ENCODE peak calls at places on chromosomes 2 and 18, in four cellular contexts. One of them, this sample, is unnamed.

GRCh38 chr2:42192642-42193566 is 23.8 kb downstream of the EML4 start:
- DNase-seq in HepG2: no peak
- DNase-seq in HEK293T: no peak
- DNase-seq in GM12878: no peak
- DNase-seq in this sample: no peak

GRCh38 chr18:7415081-7415894 is 151.8 kb upstream of the PTPRM start:
- DNase-seq in HEK293T: no peak
- DNase-seq in HepG2: no peak
- DNase-seq in GM12878: no peak
- DNase-seq in this sample: no peak

GRCh38 chr2:189124175-189124574 is 55.4 kb downstream of the COL5A2 start:
- DNase-seq in HepG2: no peak
- DNase-seq in GM12878: no peak
- DNase-seq in HEK293T: no peak
- DNase-seq in this sample: no peak

GRCh38 chr2:227990937-227991336 is 119.5 kb downstream of the DAW1 start:
- DNase-seq in HepG2: no peak
- DNase-seq in GM12878: no peak
- DNase-seq in HEK293T: no peak
- DNase-seq in this sample: no peak

GRCh38 chr2:173578404-173579092 is 223.9 kb downstream of the CDCA7 start:
- DNase-seq in GM12878: no peak
- DNase-seq in HEK293T: no peak
- DNase-seq in HepG2: no peak
- DNase-seq in this sample: no peak

GRCh38 chr2:166410828-166411472 is 35.2 kb upstream of the SCN9A start:
- DNase-seq in HEK293T: no peak
- DNase-seq in HepG2: peak; percentile 31
- DNase-seq in GM12878: no peak
- DNase-seq in this sample: peak; percentile 56

GRCh38 chr2:165634855-165635254 is 159.2 kb downstream of the GALNT3 start:
- DNase-seq in GM12878: no peak
- DNase-seq in HEK293T: peak; percentile 25
- DNase-seq in HepG2: no peak
- DNase-seq in this sample: no peak

GRCh38 chr2:239532859-239533258 is 132.0 kb upstream of the HDAC4 start:
- DNase-seq in GM12878: no peak
- DNase-seq in HEK293T: no peak
- DNase-seq in HepG2: no peak
- DNase-seq in this sample: no peak

GRCh38 chr2:130776550-130776949 is 21.2 kb downstream of the AMER3 start:
- DNase-seq in HEK293T: no peak
- DNase-seq in GM12878: no peak
- DNase-seq in HepG2: no peak
- DNase-seq in this sample: no peak

GRCh38 chr18:3037423-3037915 is 24.5 kb upstream of the LPIN2 start:
- DNase-seq in HepG2: peak; percentile 98
- DNase-seq in GM12878: peak; percentile 77
- DNase-seq in HEK293T: no peak
- DNase-seq in this sample: peak; percentile 73

GRCh38 chr2:40049782-40050181 is 270.7 kb upstream of the THUMPD2 start:
- DNase-seq in HepG2: no peak
- DNase-seq in HEK293T: no peak
- DNase-seq in GM12878: no peak
- DNase-seq in this sample: no peak

GRCh38 chr2:9488583-9489547 is 14.5 kb downstream of the IAH1 start:
- DNase-seq in HEK293T: no peak
- DNase-seq in GM12878: no peak
- DNase-seq in HepG2: no peak
- DNase-seq in this sample: no peak

GRCh38 chr2:71082402-71083252 is 14.2 kb downstream of the NAGK start:
- DNase-seq in GM12878: no peak
- DNase-seq in HEK293T: no peak
- DNase-seq in HepG2: no peak
- DNase-seq in this sample: no peak

GRCh38 chr2:26978061-26978596 is 7.7 kb downstream of the MAPRE3 start:
- DNase-seq in HEK293T: peak; percentile 33
- DNase-seq in HepG2: no peak
- DNase-seq in GM12878: no peak
- DNase-seq in this sample: peak; percentile 76

GRCh38 chr2:178361588-178361987 is 89.4 kb downstream of the PRKRA start:
- DNase-seq in HepG2: no peak
- DNase-seq in HEK293T: no peak
- DNase-seq in GM12878: no peak
- DNase-seq in this sample: no peak

GRCh38 chr2:219429958-219430586 is 4.6 kb upstream of the SPEG start:
- DNase-seq in HepG2: no peak
- DNase-seq in GM12878: no peak
- DNase-seq in HEK293T: no peak
- DNase-seq in this sample: no peak

GRCh38 chr2:40554665-40555294 is 102.9 kb upstream of the SLC8A1 start:
- DNase-seq in HepG2: peak; percentile 56
- DNase-seq in GM12878: peak; percentile 2
- DNase-seq in HEK293T: peak; percentile 48
- DNase-seq in this sample: peak; percentile 3

GRCh38 chr2:191757256-191757655 is 79.3 kb downstream of the NABP1 start:
- DNase-seq in HEK293T: no peak
- DNase-seq in GM12878: no peak
- DNase-seq in HepG2: no peak
- DNase-seq in this sample: no peak

GRCh38 chr2:25292408-25292807 is 49.3 kb downstream of the DNMT3A start:
- DNase-seq in GM12878: no peak
- DNase-seq in HEK293T: no peak
- DNase-seq in HepG2: no peak
- DNase-seq in this sample: no peak

GRCh38 chr2:183059561-183059960 is 19.0 kb upstream of the DUSP19 start:
- DNase-seq in HepG2: no peak
- DNase-seq in HEK293T: no peak
- DNase-seq in GM12878: no peak
- DNase-seq in this sample: peak; percentile 34

GRCh38 chr2:238032755-238033337 is 28.0 kb upstream of the SCLY start:
- DNase-seq in GM12878: no peak
- DNase-seq in HepG2: no peak
- DNase-seq in HEK293T: no peak
- DNase-seq in this sample: no peak

GRCh38 chr2:200298816-200299215 is 7.7 kb upstream of the SPATS2L start:
- DNase-seq in HEK293T: no peak
- DNase-seq in HepG2: no peak
- DNase-seq in GM12878: no peak
- DNase-seq in this sample: no peak

GRCh38 chr2:70712916-70713315 is 55.1 kb downstream of the ADD2 start:
- DNase-seq in HEK293T: no peak
- DNase-seq in GM12878: no peak
- DNase-seq in HepG2: no peak
- DNase-seq in this sample: no peak

GRCh38 chr2:68466361-68466777 is 725 bp downstream of the FBXO48 start:
- DNase-seq in HepG2: peak; percentile 15
- DNase-seq in GM12878: no peak
- DNase-seq in HEK293T: peak; percentile 9
- DNase-seq in this sample: peak; percentile 11

GRCh38 chr2:124822516-124822915 is 797.4 kb downstream of the CNTNAP5 start:
- DNase-seq in HEK293T: no peak
- DNase-seq in HepG2: no peak
- DNase-seq in GM12878: no peak
- DNase-seq in this sample: no peak

GRCh38 chr2:25078171-25079049 is 36.5 kb downstream of the EFR3B start:
- DNase-seq in GM12878: no peak
- DNase-seq in HepG2: peak; percentile 23
- DNase-seq in HEK293T: peak; percentile 39
- DNase-seq in this sample: no peak

GRCh38 chr18:57794951-57795728 is 8.0 kb downstream of the ATP8B1 start:
- DNase-seq in HEK293T: no peak
- DNase-seq in GM12878: no peak
- DNase-seq in HepG2: no peak
- DNase-seq in this sample: no peak

GRCh38 chr18:68220458-68220857 is 494.4 kb downstream of the TMX3 start:
- DNase-seq in HepG2: no peak
- DNase-seq in GM12878: no peak
- DNase-seq in HEK293T: no peak
- DNase-seq in this sample: no peak

GRCh38 chr2:149446735-149447134 is 116.3 kb downstream of the LYPD6 start:
- DNase-seq in HepG2: no peak
- DNase-seq in HEK293T: no peak
- DNase-seq in GM12878: no peak
- DNase-seq in this sample: no peak

GRCh38 chr18:48076461-48076860 is 146.0 kb upstream of the SMAD2 start:
- DNase-seq in HEK293T: no peak
- DNase-seq in GM12878: no peak
- DNase-seq in HepG2: no peak
- DNase-seq in this sample: no peak

GRCh38 chr2:16633632-16634430 is 31.8 kb downstream of the CYRIA start:
- DNase-seq in HepG2: no peak
- DNase-seq in GM12878: no peak
- DNase-seq in HEK293T: no peak
- DNase-seq in this sample: peak; percentile 79

GRCh38 chr2:232901711-232902578 is 31.9 kb downstream of the SNORC start:
- DNase-seq in HEK293T: no peak
- DNase-seq in GM12878: no peak
- DNase-seq in HepG2: peak; percentile 60
- DNase-seq in this sample: no peak

DNA sequence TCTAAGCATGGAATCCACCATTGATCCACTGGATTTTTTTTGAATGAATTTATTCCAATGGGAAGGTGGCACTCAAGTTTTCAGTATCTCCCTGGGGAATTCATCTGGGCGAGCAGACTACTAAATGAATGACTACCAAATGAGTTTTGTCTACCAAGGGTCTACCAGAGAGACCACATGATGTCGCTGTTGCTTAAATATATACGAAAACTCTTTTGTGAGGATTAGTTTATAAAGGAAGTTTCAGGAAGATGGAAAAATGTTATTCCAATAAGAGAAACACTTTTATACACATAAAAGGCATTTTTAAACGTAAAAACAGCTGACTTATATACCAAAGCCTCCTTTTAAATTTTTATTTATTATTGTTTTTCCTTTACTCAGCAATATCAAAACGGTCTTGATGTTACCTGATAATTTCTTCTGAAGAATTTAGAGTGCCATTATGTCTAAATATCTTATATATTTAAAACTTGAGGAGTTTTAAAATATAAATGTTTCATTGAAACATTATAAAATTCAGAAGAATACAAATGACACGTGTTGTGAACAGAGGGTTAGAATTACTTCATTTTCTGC is 139.7 kb downstream of the HRH4 start:
- DNase-seq in HEK293T: peak; percentile 65
- DNase-seq in HepG2: peak; percentile 40
- DNase-seq in GM12878: no peak
- DNase-seq in this sample: peak; percentile 28
- TF ChIP-seq TARDBP in HEK293T: no peak
- TF ChIP-seq TARDBP in HepG2: no peak
- TF ChIP-seq TARDBP in GM12878: no peak
- TF ChIP-seq TARDBP in this sample: no peak

GRCh38 chr2:98761267-98761781 is 30.4 kb upstream of the MGAT4A start:
- DNase-seq in HepG2: peak; percentile 33
- DNase-seq in GM12878: no peak
- DNase-seq in HEK293T: no peak
- DNase-seq in this sample: no peak
- TF ChIP-seq TARDBP in HepG2: no peak
- TF ChIP-seq TARDBP in GM12878: no peak
- TF ChIP-seq TARDBP in HEK293T: no peak
- TF ChIP-seq TARDBP in this sample: no peak

DNA sequence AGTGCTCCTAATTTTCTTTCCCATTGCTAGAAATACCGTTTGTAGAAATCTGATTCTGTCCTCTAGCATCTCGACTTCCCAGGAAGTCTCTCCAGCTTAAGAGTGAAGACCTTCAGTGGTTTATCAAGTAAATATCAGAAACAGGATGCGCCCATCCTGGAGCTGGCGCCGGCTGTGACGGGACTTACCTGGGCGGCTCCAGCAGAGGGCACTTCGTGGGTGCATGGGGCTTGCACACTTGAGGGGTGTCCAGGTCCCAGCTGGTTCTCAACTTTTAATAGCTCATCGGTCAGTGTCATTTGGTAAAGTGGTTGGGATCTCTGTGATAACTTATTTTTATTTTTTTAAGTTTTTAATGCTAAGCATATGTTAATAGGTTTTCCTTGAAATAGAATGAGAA is 167.0 kb upstream of the TPO start:
- DNase-seq in HepG2: no peak
- DNase-seq in HEK293T: no peak
- DNase-seq in GM12878: no peak
- DNase-seq in this sample: peak; percentile 4
- TF ChIP-seq TARDBP in HepG2: no peak
- TF ChIP-seq TARDBP in HEK293T: no peak
- TF ChIP-seq TARDBP in GM12878: no peak
- TF ChIP-seq TARDBP in this sample: no peak

GRCh38 chr2:241774419-241775222 is 2.0 kb upstream of the GAL3ST2 start:
- DNase-seq in GM12878: no peak
- DNase-seq in HepG2: peak; percentile 79
- DNase-seq in HEK293T: no peak
- DNase-seq in this sample: peak; percentile 10

GRCh38 chr2:241777167-241777685 is 604 bp downstream of the GAL3ST2 start:
- DNase-seq in HepG2: no peak
- DNase-seq in GM12878: no peak
- DNase-seq in HEK293T: no peak
- DNase-seq in this sample: no peak

GRCh38 chr2:241773511-241774418 is 2.9 kb upstream of the GAL3ST2 start:
- DNase-seq in GM12878: no peak
- DNase-seq in HepG2: peak; percentile 71
- DNase-seq in HEK293T: no peak
- DNase-seq in this sample: no peak

GRCh38 chr2:241776336-241777166 is at the start of gene GAL3ST2:
- DNase-seq in GM12878: no peak
- DNase-seq in HEK293T: no peak
- DNase-seq in HepG2: no peak
- DNase-seq in this sample: no peak

DNA sequence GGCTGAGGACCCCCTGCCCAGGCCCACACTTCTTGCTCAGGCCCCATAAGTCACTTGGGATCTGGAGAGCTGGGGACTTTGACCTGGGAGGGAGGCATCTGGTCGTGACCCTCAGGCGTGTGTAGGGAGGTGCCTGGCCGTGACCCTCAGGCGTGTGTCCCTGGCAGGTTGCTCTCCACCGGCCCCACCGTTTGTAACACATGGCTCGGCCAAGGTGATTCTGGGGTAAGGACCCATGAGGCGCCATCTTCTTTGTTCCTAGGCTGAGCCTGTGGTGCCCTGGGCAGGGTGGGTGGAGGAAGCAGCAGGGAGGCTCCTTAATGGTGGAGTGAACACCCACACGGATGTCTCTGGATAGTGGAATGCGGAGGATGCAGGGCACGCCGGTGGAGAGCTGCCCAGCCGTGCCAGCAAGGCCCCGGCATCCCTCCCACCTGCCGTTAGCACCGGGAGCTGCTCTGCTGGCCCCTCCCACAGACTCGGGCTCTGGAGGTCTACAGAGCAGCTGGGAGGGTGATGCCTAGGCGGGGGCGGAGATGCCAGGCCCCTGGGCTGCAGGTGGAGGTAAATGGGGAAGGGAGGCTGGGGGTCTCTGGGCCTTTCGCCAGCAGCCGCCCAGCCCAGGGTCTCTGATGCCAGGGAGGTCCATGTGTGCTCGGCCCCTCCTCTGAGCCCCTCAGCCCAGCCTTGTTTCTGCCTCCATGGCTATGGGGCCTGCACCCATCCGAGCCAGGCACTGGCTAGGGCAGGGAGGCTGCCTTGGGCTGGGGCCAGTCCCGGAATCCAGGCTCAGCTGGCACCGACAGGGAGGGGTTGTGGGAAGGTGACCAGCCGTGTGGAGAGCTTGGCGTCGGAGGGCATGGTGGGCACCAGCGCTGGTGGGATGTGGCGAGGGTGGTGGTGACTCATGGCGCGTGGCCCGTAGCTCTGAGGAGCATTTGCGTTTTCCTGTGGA is 1.1 kb upstream of the GAL3ST2 start:
- DNase-seq in GM12878: no peak
- DNase-seq in HepG2: peak; percentile 59
- DNase-seq in HEK293T: no peak
- DNase-seq in this sample: no peak
- TF ChIP-seq TARDBP in GM12878: no peak
- TF ChIP-seq TARDBP in HepG2: no peak
- TF ChIP-seq TARDBP in HEK293T: no peak
- TF ChIP-seq TARDBP in this sample: no peak

This sample was measured in K562.